ENCODE peak calls at places on chromosomes 1 and 21, in five cellular contexts. B is suprapubic skin; C is astrocyte of the spinal cord; Y is activated CD8-positive, alpha-beta T cell treated with anti-CD3 and anti-CD28 coated beads for 36 hours; E is SK-N-SH. T is an unnamed sample.

GRCh38 chr1:117828206-117828605 is 101.2 kb downstream of the GDAP2 start:
- DNase-seq in B (no peak), C (peak; percentile 87), E (peak; percentile 38), Y (no peak), T (peak; percentile 91)

GRCh38 chr1:209704584-209704983 is at the start of gene HSD11B1:
- DNase-seq in C (no peak), Y (no peak), B (peak; percentile 89), E (no peak), T (no peak)

GRCh38 chr1:43587594-43587993 is 56.9 kb downstream of the PTPRF start:
- DNase-seq in E (no peak), Y (no peak), B (no peak), C (no peak), T (no peak)

GRCh38 chr1:156429308-156430060 is 60.5 kb downstream of the RHBG start:
- DNase-seq in Y (no peak), E (no peak), B (no peak), C (no peak), T (no peak)

GRCh38 chr1:3440282-3440681 is 14.2 kb upstream of the ARHGEF16 start:
- DNase-seq in E (no peak), B (no peak), C (no peak), Y (no peak), T (no peak)

GRCh38 chr1:208166340-208167138 is 77.6 kb downstream of the PLXNA2 start:
- DNase-seq in C (no peak), E (no peak), Y (no peak), B (no peak), T (no peak)

GRCh38 chr1:28512058-28512611 is 6.3 kb downstream of the RCC1 start:
- DNase-seq in E (no peak), C (peak; percentile 27), Y (peak; percentile 13), B (no peak), T (no peak)

GRCh38 chr1:53550201-53550741 is 91.1 kb downstream of the DMRTB1 start:
- DNase-seq in Y (peak; percentile 12), B (peak; percentile 37), C (no peak), E (peak; percentile 18), T (no peak)

GRCh38 chr1:236751935-236752334 is 43.2 kb upstream of the MTR start:
- DNase-seq in Y (no peak), B (no peak), C (no peak), E (no peak), T (no peak)

GRCh38 chr1:84835169-84835568 is 57.8 kb downstream of the LPAR3 start:
- DNase-seq in Y (no peak), C (peak; percentile 12), E (no peak), B (no peak), T (no peak)

GRCh38 chr1:162397943-162398560 is 13.9 kb downstream of the SH2D1B start:
- DNase-seq in Y (no peak), B (no peak), E (no peak), C (no peak), T (no peak)

GRCh38 chr1:7265771-7266371 is 480.6 kb downstream of the CAMTA1 start:
- DNase-seq in E (peak; percentile 83), Y (no peak), B (peak; percentile 58), C (peak; percentile 93), T (peak; percentile 25)

GRCh38 chr1:232239557-232240468 is 390.1 kb downstream of the SIPA1L2 start:
- DNase-seq in E (no peak), C (no peak), Y (no peak), B (no peak), T (no peak)

GRCh38 chr1:167659440-167659839 is 29.4 kb downstream of the RCSD1 start:
- DNase-seq in B (no peak), E (peak; percentile 32), Y (no peak), C (no peak), T (no peak)

GRCh38 chr1:187038789-187039188 is 210.0 kb downstream of the PLA2G4A start:
- DNase-seq in C (peak; percentile 50), E (no peak), Y (no peak), B (no peak), T (no peak)

GRCh38 chr21:19011448-19011847 is 607.9 kb upstream of the TMPRSS15 start:
- DNase-seq in E (no peak), Y (no peak), B (no peak), C (no peak), T (no peak)

GRCh38 chr1:109425902-109426277 is 358 bp downstream of the PSMA5 start:
- DNase-seq in Y (peak; percentile 83), E (no peak), B (no peak), C (no peak), T (no peak)

GRCh38 chr1:43874716-43875115 is 58.9 kb upstream of the ARTN start:
- DNase-seq in C (no peak), Y (no peak), B (no peak), E (no peak), T (no peak)

GRCh38 chr21:26461500-26461899 is 111.6 kb downstream of the CYYR1 start:
- DNase-seq in E (no peak), B (no peak), Y (no peak), C (no peak), T (no peak)

GRCh38 chr1:169795687-169796086 is 980 bp upstream of the METTL18 start:
- DNase-seq in E (no peak), B (no peak), Y (peak; percentile 27), C (peak; percentile 5), T (no peak)

GRCh38 chr1:89068291-89068690 is 3.3 kb upstream of the GBP1 start:
- DNase-seq in Y (no peak), C (peak; percentile 68), E (no peak), B (no peak), T (no peak)

GRCh38 chr1:156099282-156099681 is 15.2 kb upstream of the LMNA start:
- DNase-seq in C (no peak), Y (no peak), B (no peak), E (no peak), T (no peak)

GRCh38 chr21:45260191-45260795 is 27.4 kb downstream of the POFUT2 start:
- DNase-seq in B (no peak), E (peak; percentile 15), Y (no peak), C (no peak), T (no peak)

GRCh38 chr1:172272087-172272486 is 148.4 kb upstream of the C1orf105 start:
- DNase-seq in B (no peak), C (no peak), Y (no peak), E (no peak), T (no peak)

GRCh38 chr1:94522304-94522703 is 19.3 kb downstream of the F3 start:
- DNase-seq in C (peak; percentile 76), Y (no peak), B (no peak), E (no peak), T (no peak)
- TF ChIP-seq CTCF in C (peak; percentile 53), Y (no peak), B (peak; percentile 22), E (peak; percentile 68), T (no peak)

DNA sequence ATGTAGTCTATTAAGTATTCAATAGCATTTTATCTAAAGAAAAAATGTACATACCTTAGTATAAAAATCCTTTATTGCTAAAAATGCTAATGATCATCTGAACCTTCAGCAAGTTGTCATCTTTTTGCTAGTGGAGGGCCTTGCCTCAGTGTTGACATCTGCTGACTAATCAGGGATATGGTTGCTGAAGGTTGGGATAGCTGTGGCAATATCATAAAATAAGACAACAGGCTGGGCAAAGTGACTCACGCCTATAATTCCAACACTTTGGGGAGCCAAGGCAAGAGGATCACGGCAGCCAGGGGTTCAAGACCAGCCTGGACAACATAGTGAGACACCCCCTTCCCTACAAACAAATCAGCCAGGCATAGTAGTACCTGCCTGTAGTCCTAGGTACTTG is 9.0 kb downstream of the DYNLT5 start:
- DNase-seq in C (no peak), B (no peak), Y (no peak), E (no peak), T (no peak)
- TF ChIP-seq CTCF in C (peak; percentile 10), B (no peak), Y (no peak), E (no peak), T (no peak)

GRCh38 chr21:43918385-43918947 is 53.4 kb downstream of the AGPAT3 start:
- DNase-seq in E (no peak), Y (no peak), B (no peak), C (no peak), T (no peak)
- TF ChIP-seq CTCF in E (no peak), Y (no peak), B (no peak), C (no peak), T (no peak)

DNA sequence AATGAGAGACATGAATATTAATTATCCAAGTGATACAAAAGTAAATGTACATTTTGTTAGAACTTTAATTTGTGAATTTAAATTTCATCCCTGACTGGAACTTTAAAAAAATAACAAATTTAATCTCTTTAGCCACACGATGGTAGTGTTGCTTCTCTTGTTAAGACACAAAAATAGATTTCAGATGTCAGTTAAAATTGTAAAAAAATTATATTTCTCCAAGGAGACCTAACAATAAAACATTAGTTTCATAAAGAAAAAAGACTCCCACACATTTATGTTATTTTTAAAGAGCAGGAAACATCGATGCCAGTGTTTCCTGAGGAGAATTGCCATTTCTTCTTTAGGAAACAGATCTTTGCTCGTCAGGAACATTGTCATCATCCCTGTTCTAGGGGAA is 74.0 kb upstream of the DEPDC1 start:
- DNase-seq in Y (no peak), E (no peak), B (no peak), C (no peak), T (no peak)
- TF ChIP-seq CTCF in Y (no peak), E (peak; percentile 32), B (no peak), C (no peak), T (no peak)

GRCh38 chr1:228308628-228309547 is 97.7 kb downstream of the TRIM11 start:
- DNase-seq in B (no peak), E (peak; percentile 49), C (no peak), Y (no peak), T (no peak)
- TF ChIP-seq CTCF in B (no peak), E (no peak), C (no peak), Y (peak; percentile 16), T (no peak)

GRCh38 chr1:202210370-202210769 is 16.8 kb downstream of the LGR6 start:
- DNase-seq in C (peak; percentile 57), B (no peak), E (no peak), Y (no peak), T (no peak)
- TF ChIP-seq CTCF in C (peak; percentile 30), B (no peak), E (peak; percentile 21), Y (no peak), T (no peak)